ENCODE peak calls at places on chromosome 17, in five cellular contexts. H, Q, U, W and M are unnamed samples.

GRCh38 chr17:41907185-41907556 is 11.6 kb downstream of the ACLY start:
- DNase-seq in H (no peak), U (no peak), Q (no peak), W (no peak), M (no peak)

GRCh38 chr17:8124350-8125195 is 667 bp upstream of the HES7 start:
- DNase-seq in Q (peak; percentile 26), U (no peak), H (no peak), W (no peak), M (no peak)

GRCh38 chr17:16447676-16448075 is 32.3 kb downstream of the TRPV2 start:
- DNase-seq in W (no peak), H (no peak), U (no peak), Q (no peak), M (no peak)

GRCh38 chr17:67443931-67444597 is 67.0 kb downstream of the PITPNC1 start:
- DNase-seq in H (no peak), U (no peak), Q (no peak), W (no peak), M (no peak)

GRCh38 chr17:50080827-50081226 is 14.3 kb upstream of the PDK2 start:
- DNase-seq in Q (no peak), W (no peak), U (peak; percentile 53), H (no peak), M (no peak)

GRCh38 chr17:42673885-42674754 is 2.7 kb downstream of the PLEKHH3 start:
- DNase-seq in W (no peak), U (peak; percentile 45), Q (no peak), H (peak; percentile 22), M (no peak)

GRCh38 chr17:62931101-62931500 is 34.9 kb upstream of the TANC2 start:
- DNase-seq in H (no peak), W (no peak), Q (no peak), U (no peak), M (no peak)

GRCh38 chr17:17824119-17824779 is 12.5 kb downstream of the SREBF1 start:
- DNase-seq in W (no peak), Q (no peak), H (no peak), U (no peak), M (no peak)

GRCh38 chr17:3798273-3799180 is 2.5 kb downstream of the ITGAE start:
- DNase-seq in H (no peak), Q (no peak), U (no peak), W (no peak), M (no peak)

GRCh38 chr17:55742272-55743102 is 8.4 kb upstream of the PCTP start:
- DNase-seq in H (no peak), Q (no peak), W (no peak), U (no peak), M (no peak)

GRCh38 chr17:60577147-60577925 is 22.7 kb upstream of the PPM1D start:
- DNase-seq in U (no peak), Q (peak; percentile 33), H (no peak), W (no peak), M (peak; percentile 49)

GRCh38 chr17:45260204-45260783 is 1.6 kb downstream of the SPATA32 start:
- DNase-seq in W (no peak), Q (no peak), U (no peak), H (no peak), M (no peak)

GRCh38 chr17:77083547-77083946 is 57.2 kb upstream of the SEC14L1 start:
- DNase-seq in W (no peak), Q (no peak), H (no peak), U (no peak), M (no peak)

GRCh38 chr17:5248821-5249479 is 14.3 kb upstream of the SCIMP start:
- DNase-seq in W (no peak), U (no peak), H (no peak), Q (no peak), M (no peak)

GRCh38 chr17:7042507-7043194 is 1.2 kb downstream of the SLC16A11 start:
- DNase-seq in Q (no peak), H (no peak), W (no peak), U (no peak), M (no peak)

GRCh38 chr17:65294184-65294719 is 157.1 kb downstream of the RGS9 start:
- DNase-seq in W (peak; percentile 12), U (peak; percentile 69), H (peak; percentile 52), Q (peak; percentile 37), M (no peak)

GRCh38 chr17:9237661-9238301 is 216.5 kb downstream of the NTN1 start:
- DNase-seq in U (no peak), W (no peak), Q (no peak), H (no peak), M (no peak)

GRCh38 chr17:73610331-73610911 is 33.8 kb downstream of the SDK2 start:
- DNase-seq in U (no peak), H (no peak), W (no peak), Q (no peak), M (no peak)

GRCh38 chr17:62919388-62919787 is 46.6 kb upstream of the TANC2 start:
- DNase-seq in U (no peak), H (no peak), W (no peak), Q (peak; percentile 59), M (no peak)

GRCh38 chr17:83203472-83204221 is 124.2 kb downstream of the METRNL start:
- DNase-seq in Q (no peak), W (no peak), H (no peak), U (peak; percentile 25), M (no peak)

GRCh38 chr17:39663688-39664580 is 1.2 kb upstream of the TCAP start:
- DNase-seq in H (peak; percentile 47), U (peak; percentile 66), Q (peak; percentile 75), W (no peak), M (no peak)

GRCh38 chr17:43927101-43927935 is 15.0 kb downstream of the PPY start:
- DNase-seq in H (no peak), Q (no peak), U (peak; percentile 27), W (no peak), M (no peak)

GRCh38 chr17:7886227-7887037 is 2.2 kb upstream of the CHD3 start:
- DNase-seq in H (no peak), W (no peak), U (peak; percentile 54), Q (peak; percentile 18), M (no peak)

GRCh38 chr17:65956814-65957213 is 235.1 kb downstream of the CEP112 start:
- DNase-seq in Q (no peak), W (no peak), U (no peak), H (no peak), M (no peak)

GRCh38 chr17:57366558-57367351 is 110.4 kb downstream of the MSI2 start:
- DNase-seq in W (no peak), Q (peak; percentile 98), U (peak; percentile 72), H (no peak), M (no peak)

GRCh38 chr17:39196820-39197331 is 593 bp downstream of the CACNB1 start:
- DNase-seq in W (no peak), H (peak; percentile 51), Q (no peak), U (no peak), M (no peak)

GRCh38 chr17:39621523-39622379 is 5.0 kb upstream of the PPP1R1B start:
- DNase-seq in W (peak; percentile 64), Q (peak; percentile 79), U (peak; percentile 92), H (no peak), M (no peak)

GRCh38 chr17:74737299-74738050 is 419 bp downstream of the RAB37 start:
- DNase-seq in W (no peak), U (no peak), H (no peak), Q (no peak), M (no peak)

GRCh38 chr17:17919169-17920107 is 52.8 kb downstream of the TOM1L2 start:
- DNase-seq in U (peak; percentile 71), Q (peak; percentile 62), W (peak; percentile 11), H (peak; percentile 55), M (no peak)

GRCh38 chr17:41682611-41683010 is 6.1 kb upstream of the EIF1 start:
- DNase-seq in H (no peak), Q (no peak), U (no peak), W (no peak), M (no peak)

GRCh38 chr17:48576479-48577309 is 1.5 kb downstream of the HOXB4 start:
- DNase-seq in Q (no peak), H (no peak), U (no peak), W (no peak), M (no peak)

GRCh38 chr17:43875476-43876147 is 28.6 kb downstream of the CD300LG start:
- DNase-seq in U (no peak), H (no peak), W (no peak), Q (no peak), M (no peak)